ENCODE peak calls at places on chromosome 5, in four cellular contexts. W is GM12865, S is dorsolateral prefrontal cortex, Y is tibial artery. G is an unnamed sample.

GRCh38 chr5:81235287-81236072 is 2.4 kb downstream of the CKMT2 start:
- DNase-seq in W (no peak), S (no peak), Y (peak), G (no peak)

GRCh38 chr5:16500024-16500423 is 34.4 kb upstream of the ZNF622 start:
- DNase-seq in W (no peak), S (no peak), Y (no peak), G (no peak)

GRCh38 chr5:74851684-74852353 is 14.4 kb downstream of the FAM169A start:
- DNase-seq in W (no peak), Y (no peak), S (no peak), G (peak)

GRCh38 chr5:131272365-131273123 is 8.7 kb downstream of the CDC42SE2 start:
- DNase-seq in S (no peak), W (peak), Y (no peak), G (no peak)

GRCh38 chr5:108681079-108681921 is 66.4 kb upstream of the FER start:
- DNase-seq in Y (no peak), W (peak), S (no peak), G (peak)

GRCh38 chr5:21810737-21811316 is 1042.3 kb downstream of the CDH12 start:
- DNase-seq in Y (no peak), W (peak), S (no peak), G (peak)

GRCh38 chr5:57082441-57083067 is 91.3 kb upstream of the GPBP1 start:
- DNase-seq in W (no peak), Y (no peak), S (no peak), G (peak)

GRCh38 chr5:133147411-133147810 is 95.6 kb downstream of the HSPA4 start:
- DNase-seq in W (peak), Y (no peak), S (peak), G (no peak)

GRCh38 chr5:2740051-2740848 is 11.2 kb downstream of the IRX2 start:
- DNase-seq in Y (no peak), W (no peak), S (no peak), G (no peak)

GRCh38 chr5:151870820-151871219 is 53.8 kb downstream of the GLRA1 start:
- DNase-seq in W (no peak), S (no peak), Y (no peak), G (peak)

GRCh38 chr5:159096555-159097460 is 2.9 kb downstream of the EBF1 start:
- DNase-seq in S (no peak), Y (no peak), W (peak), G (no peak)

GRCh38 chr5:79202076-79202475 is 33.9 kb upstream of the JMY start:
- DNase-seq in S (no peak), Y (no peak), W (no peak), G (peak)

GRCh38 chr5:153960269-153961215 is 78.2 kb downstream of the FAM114A2 start:
- DNase-seq in S (no peak), W (no peak), Y (no peak), G (no peak)

GRCh38 chr5:9851458-9851857 is 221.3 kb upstream of the TAS2R1 start:
- DNase-seq in S (peak), Y (no peak), W (no peak), G (peak)

GRCh38 chr5:90844931-90845330 is 286.3 kb downstream of the ADGRV1 start:
- DNase-seq in W (no peak), S (no peak), Y (no peak), G (no peak)

GRCh38 chr5:156634301-156634700 is 215.8 kb upstream of the PPP1R2B start:
- DNase-seq in S (no peak), Y (no peak), W (no peak), G (no peak)

GRCh38 chr5:26295541-26295940 is 742.8 kb downstream of the CDH9 start:
- DNase-seq in W (no peak), Y (no peak), S (no peak), G (no peak)

GRCh38 chr5:34500236-34500836 is 155.8 kb upstream of the RAI14 start:
- DNase-seq in Y (no peak), S (no peak), W (peak), G (no peak)
- H3K4me3 ChIP-seq in Y (no peak), S (no peak), W (no peak), G (no peak)

GRCh38 chr5:127042593-127042992 is 12.2 kb upstream of the MARCHF3 start:
- DNase-seq in Y (no peak), W (no peak), S (no peak), G (peak)
- TF ChIP-seq CTCF in Y (peak), W (no peak), S (no peak), G (peak)

GRCh38 chr5:53971566-53971965 is 338.8 kb downstream of the ARL15 start:
- DNase-seq in Y (no peak), S (no peak), W (no peak), G (no peak)
- H3K4me3 ChIP-seq in Y (no peak), S (no peak), W (no peak), G (no peak)

GRCh38 chr5:35342664-35343063 is 112.4 kb upstream of the PRLR start:
- DNase-seq in Y (no peak), S (no peak), W (no peak), G (no peak)

GRCh38 chr5:35339616-35340100 is 109.4 kb upstream of the PRLR start:
- DNase-seq in S (no peak), W (no peak), Y (no peak), G (no peak)

GRCh38 chr5:35341189-35341588 is 110.9 kb upstream of the PRLR start:
- DNase-seq in Y (no peak), W (no peak), S (no peak), G (no peak)

DNA sequence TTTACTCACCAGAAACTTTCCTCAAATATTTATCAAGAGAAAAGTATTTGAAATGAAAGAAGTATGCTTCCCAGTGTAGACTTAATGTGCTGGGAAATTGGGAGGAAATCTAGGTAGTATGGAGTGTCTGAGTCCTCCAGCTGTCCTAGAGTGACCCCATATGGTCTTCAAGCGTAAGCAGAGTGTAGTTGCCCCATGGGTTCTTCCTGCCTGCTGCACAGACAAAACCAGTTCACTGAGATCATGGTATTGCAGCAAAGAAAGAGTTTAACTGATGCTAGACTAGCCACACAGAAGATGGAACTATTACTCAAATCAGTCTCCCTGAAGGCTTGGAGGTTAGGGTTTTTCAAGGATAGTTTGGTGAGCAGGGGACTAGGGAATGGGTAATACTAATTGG is 114.9 kb upstream of the PRLR start:
- DNase-seq in W (no peak), S (no peak), Y (no peak), G (peak)
- TF ChIP-seq CTCF in W (peak), S (no peak), Y (no peak), G (peak)

GRCh38 chr5:160298189-160298588 is 14.2 kb downstream of the CCNJL start:
- DNase-seq in S (no peak), Y (no peak), W (no peak), G (peak)

GRCh38 chr5:160293901-160294561 is 18.3 kb downstream of the CCNJL start:
- DNase-seq in S (no peak), W (peak), Y (no peak), G (no peak)

GRCh38 chr5:160296496-160296895 is 15.9 kb downstream of the CCNJL start:
- DNase-seq in W (no peak), S (no peak), Y (no peak), G (no peak)

GRCh38 chr5:160297004-160297403 is 15.4 kb downstream of the CCNJL start:
- DNase-seq in S (no peak), Y (no peak), W (no peak), G (no peak)

DNA sequence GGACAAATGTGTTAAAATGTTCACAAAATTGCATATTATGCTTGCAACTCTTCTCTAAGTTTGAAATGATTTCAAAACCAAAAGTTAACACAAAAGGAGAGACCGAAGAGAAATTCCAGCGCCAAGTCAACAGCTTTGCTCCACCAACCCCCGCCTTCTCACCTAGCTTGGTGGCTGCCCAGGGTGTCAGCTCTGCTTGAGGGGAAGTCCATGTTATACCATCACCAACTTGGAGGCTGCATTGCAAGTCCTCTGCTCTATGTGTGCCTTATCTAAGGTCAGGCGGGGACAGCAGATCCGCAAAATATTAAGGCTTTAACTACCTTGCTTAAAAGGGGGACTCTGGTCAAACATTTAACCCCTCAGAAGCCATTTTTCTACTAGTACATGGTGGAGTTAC is 14.6 kb downstream of the CCNJL start:
- DNase-seq in Y (no peak), W (no peak), S (no peak), G (no peak)
- H3K4me3 ChIP-seq in Y (no peak), W (no peak), S (no peak), G (no peak)